ENCODE peak calls at places on chromosomes 7 and 10, in eight cellular contexts. Z is A549, K is suprapubic skin, M is stomach, D is ovary, A is HepG2, E is K562, I is upper lobe of left lung. F is an unnamed sample. For H3K4me1, the result is how much of the 10 kb centered on the place peaks cover.

GRCh38 chr10:47286116-47286505 is 13.9 kb upstream of the GDF10 start:
- DNase-seq in Z (no peak), E (no peak), A (no peak), D (no peak), M (no peak), K (no peak), I (no peak), F (no peak)

GRCh38 chr7:36040679-36041078 is 112.4 kb upstream of the EEPD1 start:
- DNase-seq in M (no peak), D (no peak), E (no peak), I (no peak), K (no peak), Z (no peak), A (no peak), F (no peak)

GRCh38 chr10:6929157-6929830 is 349.2 kb upstream of the PRKCQ start:
- DNase-seq in K (no peak), E (no peak), M (no peak), I (no peak), Z (no peak), A (no peak), D (no peak), F (no peak)

GRCh38 chr7:99124236-99124635 is 19.7 kb downstream of the SMURF1 start:
- DNase-seq in E (no peak), I (no peak), K (no peak), D (no peak), M (no peak), Z (no peak), A (no peak), F (no peak)

GRCh38 chr10:122245897-122246296 is 25.2 kb upstream of the BTBD16 start:
- DNase-seq in M (no peak), Z (no peak), E (no peak), I (no peak), A (no peak), K (no peak), D (no peak), F (no peak)

GRCh38 chr7:115748123-115748738 is 282.3 kb downstream of the TFEC start:
- DNase-seq in E (no peak), Z (no peak), A (peak), M (no peak), K (no peak), I (no peak), D (no peak), F (no peak)

GRCh38 chr7:124550036-124550435 is 215.6 kb downstream of the GPR37 start:
- DNase-seq in A (no peak), D (no peak), E (no peak), K (no peak), Z (no peak), I (no peak), M (no peak), F (no peak)

GRCh38 chr10:74056081-74056818 is 58.3 kb downstream of the VCL start:
- DNase-seq in D (no peak), K (no peak), A (peak), M (no peak), I (peak), Z (peak), E (peak), F (no peak)

GRCh38 chr7:112990619-112991018 is 96.0 kb downstream of the GPR85 start:
- DNase-seq in M (no peak), I (no peak), A (no peak), D (no peak), Z (no peak), K (no peak), E (no peak), F (no peak)

DNA sequence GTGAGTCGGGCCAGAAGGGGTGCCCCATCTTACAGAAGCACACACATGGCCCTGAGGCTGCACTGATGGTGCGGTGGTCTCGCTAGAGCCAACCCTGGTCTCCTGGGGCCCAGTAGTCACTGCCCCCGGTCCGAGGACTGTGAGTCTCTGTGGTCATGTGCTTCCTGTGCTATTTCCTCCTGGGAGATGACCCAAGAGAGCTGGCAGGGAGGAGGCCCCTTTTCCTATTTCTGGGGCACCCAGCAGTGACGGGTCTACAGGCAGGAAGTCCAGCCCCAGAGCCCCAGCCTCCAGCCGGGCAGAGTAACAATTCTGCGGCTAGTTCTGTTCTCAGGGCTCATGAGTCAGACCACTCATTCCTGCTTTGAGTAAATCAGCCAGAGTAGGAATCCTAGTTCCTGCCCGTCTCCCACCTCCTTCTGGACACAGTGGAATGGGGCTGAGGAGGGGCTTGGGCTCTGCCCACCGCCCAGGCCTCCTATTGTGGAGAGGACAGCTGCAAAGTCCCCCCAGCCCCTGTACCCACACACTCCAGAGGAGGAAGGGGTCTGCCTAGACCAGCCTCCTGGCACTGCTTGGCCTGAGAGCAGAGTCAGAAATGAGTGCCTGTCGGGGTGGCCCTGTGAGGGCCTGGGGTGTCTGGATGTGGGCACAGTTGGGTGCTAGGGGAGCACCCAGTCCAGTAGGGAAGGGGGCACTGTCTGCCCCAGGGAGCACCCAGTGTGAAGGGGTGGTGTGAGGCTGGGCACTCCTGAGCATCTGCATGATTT is 80.5 kb upstream of the PPIF start:
- DNase-seq in M (peak), D (no peak), Z (no peak), A (no peak), K (no peak), E (no peak), I (peak), F (no peak)
- TF ChIP-seq EP300 in M (no peak), D (no peak), Z (no peak), A (no peak), K (no peak), E (no peak), I (peak), F (peak)

GRCh38 chr7:155917836-155918385 is 105.6 kb upstream of the SHH start:
- DNase-seq in A (no peak), E (peak), D (no peak), I (peak), M (peak), Z (no peak), K (no peak), F (no peak)

GRCh38 chr7:155916926-155917655 is 104.8 kb upstream of the SHH start:
- DNase-seq in E (no peak), D (no peak), Z (no peak), A (no peak), I (peak), M (peak), K (no peak), F (no peak)

GRCh38 chr7:155919400-155920067 is 107.3 kb upstream of the SHH start:
- DNase-seq in K (no peak), D (no peak), I (peak), M (no peak), Z (peak), E (no peak), A (no peak), F (no peak)

GRCh38 chr7:155920068-155920461 is 107.8 kb upstream of the SHH start:
- DNase-seq in I (peak), D (no peak), E (no peak), Z (no peak), M (peak), A (no peak), K (no peak), F (no peak)

GRCh38 chr7:155918720-155919399 is 106.6 kb upstream of the SHH start:
- DNase-seq in M (peak), E (peak), A (peak), I (peak), Z (peak), D (no peak), K (no peak), F (no peak)
- H3K4me1 ChIP-seq in M (under half), E (under half), A (under half), I (under half), Z (under half), D (under half), K (under half), F (under half)

GRCh38 chr7:84092207-84092606 is 102.4 kb downstream of the SEMA3A start:
- DNase-seq in K (no peak), M (no peak), Z (no peak), E (no peak), A (no peak), I (no peak), D (no peak), F (no peak)
- TF ChIP-seq EP300 in K (no peak), M (no peak), Z (no peak), E (no peak), A (no peak), I (no peak), D (no peak), F (no peak)

DNA sequence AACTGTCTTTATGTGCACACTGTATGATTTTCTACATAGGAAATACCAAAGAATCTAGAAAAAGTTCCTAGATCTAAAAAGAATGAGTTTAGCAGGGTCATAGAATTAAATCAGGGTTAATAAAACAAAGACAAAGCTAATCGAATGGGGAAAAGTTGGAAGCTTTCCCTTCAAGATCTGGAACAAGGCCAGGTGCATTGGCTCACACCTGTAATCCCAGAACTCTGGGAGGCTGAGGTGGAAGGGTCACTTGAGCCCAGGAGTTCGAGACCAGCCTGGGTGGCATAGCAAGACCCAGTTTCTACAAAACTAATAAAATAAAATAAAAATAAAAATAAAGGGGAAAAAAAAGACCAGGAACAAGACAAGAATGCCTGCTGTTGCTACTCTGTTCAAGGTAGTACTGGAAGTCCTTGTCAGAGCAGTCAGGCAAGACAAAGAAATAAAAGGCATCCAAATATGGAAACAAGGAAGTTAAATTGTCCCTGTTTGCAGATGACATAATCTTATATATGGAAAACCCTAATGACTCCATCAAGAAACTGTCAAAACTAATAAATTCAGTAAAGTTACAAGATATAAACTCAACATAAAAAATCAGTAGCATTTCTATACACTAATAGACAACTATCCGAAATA is 76.1 kb upstream of the RHEB start:
- DNase-seq in K (no peak), E (no peak), D (no peak), Z (no peak), M (no peak), I (no peak), A (no peak), F (no peak)
- H3K4me1 ChIP-seq in K (under half), E (under half), D (under half), Z (half or more), M (under half), I (under half), A (under half), F (under half)

F was measured in tibial nerve.